ENCODE peak calls at places on chromosomes 13 and 19, in four cellular contexts. Z, V, X and E are unnamed samples.

GRCh38 chr13:79481685-79482052 is 714 bp downstream of the NDFIP2 start:
- DNase-seq in Z (no peak), V (no peak), X (peak), E (no peak)

GRCh38 chr13:92187378-92187989 is 789.1 kb downstream of the GPC5 start:
- DNase-seq in Z (no peak), V (peak), X (peak), E (peak)

GRCh38 chr13:73754727-73755292 is 379.4 kb downstream of the KLF12 start:
- DNase-seq in Z (no peak), V (peak), X (peak), E (peak)

GRCh38 chr19:50478901-50479715 is 2.5 kb upstream of the GARIN5A start:
- DNase-seq in Z (peak), V (peak), X (peak), E (peak)

GRCh38 chr13:110634558-110634957 is 19.2 kb downstream of the NAXD start:
- DNase-seq in Z (no peak), V (no peak), X (no peak), E (peak)

GRCh38 chr13:30705672-30706071 is 29.7 kb upstream of the ALOX5AP start:
- DNase-seq in Z (no peak), V (no peak), X (peak), E (no peak)

GRCh38 chr19:35336166-35336955 is 7.4 kb downstream of the CD22 start:
- DNase-seq in Z (no peak), V (no peak), X (no peak), E (no peak)

GRCh38 chr19:39518458-39518857 is 3.5 kb downstream of the SELENOV start:
- DNase-seq in Z (no peak), V (no peak), X (no peak), E (no peak)

GRCh38 chr19:28239270-28239669 is 973.7 kb downstream of the UQCRFS1 start:
- DNase-seq in Z (no peak), V (peak), X (no peak), E (peak)

GRCh38 chr19:23070353-23070781 is 46.5 kb upstream of the ZNF730 start:
- DNase-seq in Z (no peak), V (peak), X (no peak), E (peak)

GRCh38 chr13:28347456-28348371 is 147.2 kb downstream of the FLT1 start:
- DNase-seq in Z (no peak), V (peak), X (no peak), E (no peak)

GRCh38 chr13:107190065-107190464 is 622.1 kb upstream of the ARGLU1 start:
- DNase-seq in Z (no peak), V (no peak), X (no peak), E (no peak)

GRCh38 chr13:48801255-48801654 is 147.5 kb downstream of the CYSLTR2 start:
- DNase-seq in Z (no peak), V (peak), X (no peak), E (no peak)

GRCh38 chr13:28376604-28377003 is 118.3 kb downstream of the FLT1 start:
- DNase-seq in Z (no peak), V (no peak), X (no peak), E (no peak)

GRCh38 chr19:20470345-20471119 is 95.0 kb downstream of the ZNF737 start:
- DNase-seq in Z (no peak), V (no peak), X (no peak), E (no peak)

GRCh38 chr13:103101500-103101899 is 35.3 kb upstream of the SLC10A2 start:
- DNase-seq in Z (no peak), V (no peak), X (no peak), E (no peak)

GRCh38 chr19:6260912-6261636 is 18.7 kb downstream of the MLLT1 start:
- DNase-seq in Z (no peak), V (no peak), X (peak), E (peak)

GRCh38 chr19:18650048-18650435 is 13.2 kb downstream of the KLHL26 start:
- DNase-seq in Z (no peak), V (peak), X (no peak), E (peak)

GRCh38 chr19:19137556-19138109 is 645 bp downstream of the TMEM161A start:
- DNase-seq in Z (no peak), V (peak), X (no peak), E (peak)

GRCh38 chr13:105969761-105970160 is 565.7 kb downstream of the EFNB2 start:
- DNase-seq in Z (no peak), V (no peak), X (peak), E (no peak)

GRCh38 chr13:113084094-113084942 is 21.3 kb upstream of the F7 start:
- DNase-seq in Z (no peak), V (no peak), X (no peak), E (no peak)

GRCh38 chr19:10195199-10195519 is 406 bp upstream of the DNMT1 start:
- DNase-seq in Z (no peak), V (no peak), X (no peak), E (no peak)

GRCh38 chr13:113941571-113942191 is 32.2 kb downstream of the C13orf46 start:
- DNase-seq in Z (peak), V (no peak), X (peak), E (peak)

GRCh38 chr13:90717451-90717936 is 630.0 kb upstream of the MIR17HG start:
- DNase-seq in Z (no peak), V (peak), X (peak), E (peak)

GRCh38 chr19:4693471-4694121 is 23.5 kb upstream of the MYDGF start:
- DNase-seq in Z (no peak), V (no peak), X (no peak), E (no peak)

GRCh38 chr19:54462713-54463530 is 656 bp downstream of the LENG9 start:
- DNase-seq in Z (peak), V (peak), X (no peak), E (peak)
- TF ChIP-seq CTCF in Z (peak), V (peak), X (peak), E (peak)

GRCh38 chr19:54449701-54450069 is 686 bp downstream of the LENG8 start:
- DNase-seq in Z (no peak), V (peak), X (no peak), E (no peak)

GRCh38 chr19:54444737-54445136 is 4.3 kb upstream of the LENG8 start:
- DNase-seq in Z (peak), V (no peak), X (no peak), E (no peak)

GRCh38 chr19:54448774-54449700 is at the start of gene LENG8:
- DNase-seq in Z (peak), V (peak), X (peak), E (peak)

GRCh38 chr19:54451331-54451871 is 2.4 kb downstream of the LENG8 start:
- DNase-seq in Z (peak), V (no peak), X (no peak), E (peak)

GRCh38 chr19:54448037-54448773 is 794 bp upstream of the LENG8 start:
- DNase-seq in Z (peak), V (peak), X (no peak), E (peak)
- TF ChIP-seq CTCF in Z (no peak), V (peak), X (no peak), E (no peak)

DNA sequence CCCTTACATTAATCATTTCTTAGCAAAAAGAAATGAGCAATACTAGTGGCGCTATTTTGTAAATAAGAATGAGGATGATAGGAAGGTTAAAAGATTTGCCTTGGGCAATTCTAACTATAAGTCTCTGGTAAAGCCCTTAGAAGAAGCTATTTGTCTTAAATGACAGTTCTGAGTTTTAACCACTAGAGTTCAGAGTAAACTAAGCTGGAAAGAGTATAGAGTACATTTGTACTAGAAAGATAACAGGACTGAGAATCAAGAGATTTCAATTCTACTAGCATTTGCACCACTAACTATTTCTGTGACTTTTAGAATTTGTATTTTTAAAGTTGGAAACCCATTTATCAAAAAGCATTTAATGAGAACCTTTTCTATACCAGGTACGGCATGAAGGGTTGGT is 750.3 kb downstream of the OLFM4 start:
- DNase-seq in Z (no peak), V (no peak), X (no peak), E (no peak)
- TF ChIP-seq CTCF in Z (no peak), V (no peak), X (peak), E (no peak)

GRCh38 chr13:77506874-77507273 is 28.6 kb upstream of the SCEL start:
- DNase-seq in Z (no peak), V (peak), X (peak), E (peak)
- TF ChIP-seq CTCF in Z (no peak), V (peak), X (peak), E (peak)

GRCh38 chr13:23512762-23513395 is 57.3 kb upstream of the TNFRSF19 start:
- DNase-seq in Z (no peak), V (no peak), X (no peak), E (no peak)

GRCh38 chr13:23510544-23510916 is 59.7 kb upstream of the TNFRSF19 start:
- DNase-seq in Z (no peak), V (peak), X (no peak), E (peak)

GRCh38 chr13:23509781-23510543 is 60.2 kb upstream of the TNFRSF19 start:
- DNase-seq in Z (no peak), V (peak), X (peak), E (peak)

GRCh38 chr13:23513460-23513859 is 56.8 kb upstream of the TNFRSF19 start:
- DNase-seq in Z (no peak), V (no peak), X (no peak), E (no peak)

DNA sequence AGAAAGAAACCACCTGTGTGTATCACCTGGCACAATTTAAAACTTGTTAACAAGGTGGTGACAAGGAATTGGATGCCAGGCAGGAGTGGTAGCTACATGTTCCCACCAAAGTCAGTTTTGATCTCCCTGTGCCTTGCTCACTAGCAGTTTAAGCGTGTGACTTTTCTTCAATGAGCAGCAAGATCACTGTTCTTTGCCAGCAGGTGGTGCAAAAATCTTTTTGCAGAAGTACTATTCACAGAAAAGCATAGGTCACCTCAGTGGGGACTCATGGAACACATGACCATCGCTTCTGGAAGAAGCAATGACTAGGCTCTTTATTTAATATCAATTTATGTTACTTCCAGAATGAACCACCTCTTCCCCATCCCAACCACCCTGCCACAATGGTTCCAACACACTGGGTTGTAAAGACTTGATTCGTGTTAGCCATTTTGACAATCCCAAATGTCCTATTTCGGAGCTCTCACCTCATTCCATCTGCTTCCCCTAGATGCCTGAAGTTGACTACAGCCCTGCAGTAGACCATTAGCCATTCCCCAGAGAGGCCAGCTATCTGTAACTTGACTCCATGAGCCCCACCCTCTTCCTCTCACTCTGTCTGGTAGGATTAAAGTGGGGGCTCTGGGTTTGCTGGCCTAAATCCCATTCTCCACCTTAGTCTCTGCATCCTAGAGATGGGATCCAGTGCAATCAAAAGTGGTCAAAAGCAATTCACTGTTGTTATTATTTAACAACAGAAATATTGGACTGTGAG is 59.1 kb upstream of the TNFRSF19 start:
- DNase-seq in Z (no peak), V (no peak), X (no peak), E (peak)
- TF ChIP-seq CTCF in Z (no peak), V (no peak), X (no peak), E (peak)

GRCh38 chr19:55913643-55914268 is 18.4 kb downstream of the NLRP13 start:
- DNase-seq in Z (no peak), V (no peak), X (no peak), E (no peak)
- TF ChIP-seq CTCF in Z (no peak), V (no peak), X (no peak), E (no peak)

DNA sequence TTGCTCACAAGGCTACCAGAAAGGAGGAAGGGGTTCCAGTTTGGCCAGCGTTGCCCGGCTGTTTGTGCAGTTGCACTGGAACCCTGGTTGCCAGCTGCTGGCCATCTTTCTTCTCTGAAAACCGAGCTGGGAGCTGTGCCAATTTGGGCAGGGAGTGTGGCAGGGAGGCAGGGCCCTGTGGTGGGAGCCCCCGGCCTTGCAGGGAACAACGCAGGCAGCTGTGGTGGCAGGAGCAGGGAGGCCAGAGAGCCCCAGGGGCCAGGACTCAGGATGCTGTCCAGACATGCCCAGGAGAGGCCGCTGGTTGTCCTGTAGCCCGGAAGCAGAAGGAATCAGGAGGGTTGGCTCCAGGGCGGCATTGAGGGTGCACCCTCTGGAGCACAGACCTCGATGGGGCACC is 4.8 kb downstream of the KMT5C start:
- DNase-seq in Z (no peak), V (no peak), X (no peak), E (no peak)
- TF ChIP-seq CTCF in Z (no peak), V (no peak), X (no peak), E (no peak)

DNA sequence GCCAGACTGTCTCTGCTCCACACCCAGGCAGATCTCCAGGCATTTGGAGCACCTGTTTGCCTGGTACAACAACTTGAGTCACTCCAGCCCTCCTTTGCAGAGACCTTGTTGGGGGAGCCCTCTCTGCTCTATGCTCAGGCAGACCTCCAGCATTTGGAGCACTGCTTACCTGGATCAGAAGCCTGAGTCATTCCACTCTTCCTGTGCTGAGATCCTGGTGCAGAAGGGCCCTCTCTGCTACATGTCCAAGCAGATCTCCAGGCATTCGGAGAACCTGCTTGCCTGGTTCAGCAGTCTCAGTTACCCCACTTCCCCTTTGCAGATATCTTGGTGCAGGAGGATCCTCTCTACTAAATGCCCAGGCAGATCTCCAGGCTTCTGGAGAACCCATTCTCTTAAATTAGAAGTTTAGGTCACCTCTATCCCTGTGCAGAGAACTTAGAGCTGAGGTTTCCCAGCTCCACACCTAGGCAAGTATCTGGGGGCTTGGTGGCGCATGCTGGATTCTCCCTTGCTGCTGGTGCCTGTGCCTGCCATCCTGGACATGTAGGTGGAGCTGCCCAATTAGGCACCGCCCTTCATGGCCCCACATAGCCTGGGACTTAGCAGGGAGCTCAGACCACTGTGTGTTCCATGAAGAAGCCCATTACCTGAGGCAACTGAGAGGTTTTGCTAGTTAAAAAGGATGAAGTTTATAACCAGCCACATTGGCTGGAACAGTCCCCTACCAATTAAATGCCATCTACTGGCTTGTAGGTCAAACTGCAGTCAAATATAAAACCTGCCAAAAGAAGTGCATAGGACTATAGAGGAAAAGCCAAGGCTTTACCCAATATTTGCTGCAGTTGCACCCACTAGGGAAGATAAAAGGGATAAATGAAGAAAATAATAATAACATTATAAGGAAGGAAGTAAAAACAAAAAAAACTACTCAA is 97.6 kb upstream of the SLITRK6 start:
- DNase-seq in Z (no peak), V (no peak), X (peak), E (peak)
- TF ChIP-seq CTCF in Z (no peak), V (no peak), X (no peak), E (peak)